ENCODE peak calls at places on chromosomes 1 and 21, in four cellular contexts. One of them, this sample, is unnamed.
A peak's percentile ranks its signal among the peaks of the same experiment; 100 is the strongest.

GRCh38 chr1:29457496-29458368 is 221.4 kb downstream of the PTPRU start:
- DNase-seq in lung: no peak
- DNase-seq in bronchial epithelial cell: no peak
- DNase-seq in activated effector memory CD4-positive, alpha-beta T cell treated with Interleukin-2 at 50 U/mL for 16 hours: no peak
- DNase-seq in this sample: no peak

GRCh38 chr1:228104526-228105251 is 1.6 kb upstream of the C1orf35 start:
- DNase-seq in activated effector memory CD4-positive, alpha-beta T cell treated with Interleukin-2 at 50 U/mL for 16 hours: no peak
- DNase-seq in lung: no peak
- DNase-seq in bronchial epithelial cell: no peak
- DNase-seq in this sample: peak; percentile 31

GRCh38 chr1:89987170-89987819 is 7.6 kb upstream of the ZNF326 start:
- DNase-seq in lung: peak; percentile 44
- DNase-seq in activated effector memory CD4-positive, alpha-beta T cell treated with Interleukin-2 at 50 U/mL for 16 hours: no peak
- DNase-seq in bronchial epithelial cell: peak; percentile 76
- DNase-seq in this sample: no peak

GRCh38 chr1:54253480-54253879 is 53.5 kb downstream of the MRPL37 start:
- DNase-seq in activated effector memory CD4-positive, alpha-beta T cell treated with Interleukin-2 at 50 U/mL for 16 hours: no peak
- DNase-seq in bronchial epithelial cell: peak; percentile 86
- DNase-seq in lung: no peak
- DNase-seq in this sample: no peak

GRCh38 chr1:160371346-160371631 is 4.4 kb downstream of the NHLH1 start:
- DNase-seq in activated effector memory CD4-positive, alpha-beta T cell treated with Interleukin-2 at 50 U/mL for 16 hours: no peak
- DNase-seq in bronchial epithelial cell: no peak
- DNase-seq in lung: no peak
- DNase-seq in this sample: no peak

GRCh38 chr1:36322786-36323635 is 434 bp downstream of the EVA1B start:
- DNase-seq in activated effector memory CD4-positive, alpha-beta T cell treated with Interleukin-2 at 50 U/mL for 16 hours: peak; percentile 8
- DNase-seq in lung: peak; percentile 38
- DNase-seq in bronchial epithelial cell: no peak
- DNase-seq in this sample: peak; percentile 61

GRCh38 chr1:15214507-15214906 is 32.5 kb upstream of the FHAD1 start:
- DNase-seq in bronchial epithelial cell: no peak
- DNase-seq in activated effector memory CD4-positive, alpha-beta T cell treated with Interleukin-2 at 50 U/mL for 16 hours: no peak
- DNase-seq in lung: no peak
- DNase-seq in this sample: no peak

GRCh38 chr1:65147424-65148177 is 402 bp upstream of the AK4 start:
- DNase-seq in bronchial epithelial cell: peak; percentile 42
- DNase-seq in activated effector memory CD4-positive, alpha-beta T cell treated with Interleukin-2 at 50 U/mL for 16 hours: no peak
- DNase-seq in lung: no peak
- DNase-seq in this sample: peak; percentile 74

GRCh38 chr1:15088146-15089025 is 65.2 kb upstream of the TMEM51 start:
- DNase-seq in activated effector memory CD4-positive, alpha-beta T cell treated with Interleukin-2 at 50 U/mL for 16 hours: no peak
- DNase-seq in bronchial epithelial cell: no peak
- DNase-seq in lung: no peak
- DNase-seq in this sample: no peak

GRCh38 chr1:52139817-52140540 is 1.9 kb upstream of the ZFYVE9 start:
- DNase-seq in activated effector memory CD4-positive, alpha-beta T cell treated with Interleukin-2 at 50 U/mL for 16 hours: no peak
- DNase-seq in lung: no peak
- DNase-seq in bronchial epithelial cell: peak; percentile 98
- DNase-seq in this sample: no peak

GRCh38 chr1:234600418-234601216 is 9.4 kb downstream of the IRF2BP2 start:
- DNase-seq in bronchial epithelial cell: no peak
- DNase-seq in lung: no peak
- DNase-seq in activated effector memory CD4-positive, alpha-beta T cell treated with Interleukin-2 at 50 U/mL for 16 hours: no peak
- DNase-seq in this sample: peak; percentile 63

GRCh38 chr1:167249702-167250101 is 29.0 kb downstream of the POU2F1 start:
- DNase-seq in activated effector memory CD4-positive, alpha-beta T cell treated with Interleukin-2 at 50 U/mL for 16 hours: no peak
- DNase-seq in bronchial epithelial cell: no peak
- DNase-seq in lung: no peak
- DNase-seq in this sample: no peak

GRCh38 chr1:25030674-25031589 is 100.9 kb upstream of the RUNX3 start:
- DNase-seq in activated effector memory CD4-positive, alpha-beta T cell treated with Interleukin-2 at 50 U/mL for 16 hours: peak; percentile 61
- DNase-seq in lung: no peak
- DNase-seq in bronchial epithelial cell: peak; percentile 73
- DNase-seq in this sample: no peak

GRCh38 chr1:83692524-83693336 is 306.2 kb downstream of the TTLL7 start:
- DNase-seq in lung: no peak
- DNase-seq in bronchial epithelial cell: peak; percentile 43
- DNase-seq in activated effector memory CD4-positive, alpha-beta T cell treated with Interleukin-2 at 50 U/mL for 16 hours: no peak
- DNase-seq in this sample: no peak

GRCh38 chr1:220274122-220274855 is 2.0 kb upstream of the RAB3GAP2 start:
- DNase-seq in bronchial epithelial cell: peak; percentile 13
- DNase-seq in activated effector memory CD4-positive, alpha-beta T cell treated with Interleukin-2 at 50 U/mL for 16 hours: no peak
- DNase-seq in lung: no peak
- DNase-seq in this sample: no peak

GRCh38 chr1:1157426-1157913 is 16.2 kb upstream of the TTLL10 start:
- DNase-seq in bronchial epithelial cell: peak; percentile 83
- DNase-seq in activated effector memory CD4-positive, alpha-beta T cell treated with Interleukin-2 at 50 U/mL for 16 hours: peak; percentile 52
- DNase-seq in lung: peak; percentile 91
- DNase-seq in this sample: peak; percentile 95

GRCh38 chr1:240030236-240030635 is 61.4 kb upstream of the FMN2 start:
- DNase-seq in lung: no peak
- DNase-seq in activated effector memory CD4-positive, alpha-beta T cell treated with Interleukin-2 at 50 U/mL for 16 hours: no peak
- DNase-seq in bronchial epithelial cell: no peak
- DNase-seq in this sample: no peak

GRCh38 chr1:11654571-11655262 is at the start of gene FBXO44:
- DNase-seq in lung: peak; percentile 45
- DNase-seq in activated effector memory CD4-positive, alpha-beta T cell treated with Interleukin-2 at 50 U/mL for 16 hours: peak; percentile 61
- DNase-seq in bronchial epithelial cell: peak; percentile 31
- DNase-seq in this sample: peak; percentile 79

GRCh38 chr1:117757668-117758067 is 151.8 kb downstream of the TENT5C start:
- DNase-seq in bronchial epithelial cell: peak; percentile 9
- DNase-seq in lung: no peak
- DNase-seq in activated effector memory CD4-positive, alpha-beta T cell treated with Interleukin-2 at 50 U/mL for 16 hours: no peak
- DNase-seq in this sample: no peak

GRCh38 chr21:37658994-37659458 is 257.2 kb downstream of the KCNJ6 start:
- DNase-seq in bronchial epithelial cell: peak; percentile 95
- DNase-seq in lung: no peak
- DNase-seq in activated effector memory CD4-positive, alpha-beta T cell treated with Interleukin-2 at 50 U/mL for 16 hours: no peak
- DNase-seq in this sample: no peak

GRCh38 chr1:156661932-156662587 is 15.1 kb downstream of the NES start:
- DNase-seq in lung: no peak
- DNase-seq in bronchial epithelial cell: no peak
- DNase-seq in activated effector memory CD4-positive, alpha-beta T cell treated with Interleukin-2 at 50 U/mL for 16 hours: no peak
- DNase-seq in this sample: no peak

GRCh38 chr1:116020668-116021272 is 44.5 kb downstream of the SLC22A15 start:
- DNase-seq in activated effector memory CD4-positive, alpha-beta T cell treated with Interleukin-2 at 50 U/mL for 16 hours: no peak
- DNase-seq in lung: peak; percentile 34
- DNase-seq in bronchial epithelial cell: peak; percentile 64
- DNase-seq in this sample: peak; percentile 35

GRCh38 chr1:119310301-119310700 is 58.3 kb upstream of the HAO2 start:
- DNase-seq in activated effector memory CD4-positive, alpha-beta T cell treated with Interleukin-2 at 50 U/mL for 16 hours: no peak
- DNase-seq in bronchial epithelial cell: no peak
- DNase-seq in lung: no peak
- DNase-seq in this sample: no peak

GRCh38 chr1:40635763-40636500 is 29.6 kb downstream of the RIMS3 start:
- DNase-seq in bronchial epithelial cell: no peak
- DNase-seq in lung: no peak
- DNase-seq in activated effector memory CD4-positive, alpha-beta T cell treated with Interleukin-2 at 50 U/mL for 16 hours: no peak
- DNase-seq in this sample: no peak

GRCh38 chr1:205805082-205805711 is 7.8 kb downstream of the SLC41A1 start:
- DNase-seq in lung: no peak
- DNase-seq in activated effector memory CD4-positive, alpha-beta T cell treated with Interleukin-2 at 50 U/mL for 16 hours: no peak
- DNase-seq in bronchial epithelial cell: peak; percentile 60
- DNase-seq in this sample: no peak

GRCh38 chr21:44618504-44618903 is 6.6 kb downstream of the KRTAP10-8 start:
- DNase-seq in bronchial epithelial cell: no peak
- DNase-seq in lung: no peak
- DNase-seq in activated effector memory CD4-positive, alpha-beta T cell treated with Interleukin-2 at 50 U/mL for 16 hours: no peak
- DNase-seq in this sample: no peak

GRCh38 chr1:17588048-17588781 is 48.7 kb downstream of the ARHGEF10L start:
- DNase-seq in lung: no peak
- DNase-seq in bronchial epithelial cell: peak; percentile 16
- DNase-seq in activated effector memory CD4-positive, alpha-beta T cell treated with Interleukin-2 at 50 U/mL for 16 hours: no peak
- DNase-seq in this sample: peak; percentile 91

GRCh38 chr1:51962486-51963356 is 27.8 kb downstream of the RAB3B start:
- DNase-seq in activated effector memory CD4-positive, alpha-beta T cell treated with Interleukin-2 at 50 U/mL for 16 hours: no peak
- DNase-seq in lung: no peak
- DNase-seq in bronchial epithelial cell: no peak
- DNase-seq in this sample: no peak

GRCh38 chr1:37474697-37475379 is 458 bp downstream of the ZC3H12A start:
- DNase-seq in activated effector memory CD4-positive, alpha-beta T cell treated with Interleukin-2 at 50 U/mL for 16 hours: no peak
- DNase-seq in bronchial epithelial cell: no peak
- DNase-seq in lung: no peak
- DNase-seq in this sample: no peak

GRCh38 chr1:29682171-29682917 is 446.0 kb downstream of the PTPRU start:
- DNase-seq in lung: peak; percentile 25
- DNase-seq in bronchial epithelial cell: no peak
- DNase-seq in activated effector memory CD4-positive, alpha-beta T cell treated with Interleukin-2 at 50 U/mL for 16 hours: no peak
- DNase-seq in this sample: no peak

GRCh38 chr1:6614019-6614952 is 755 bp downstream of the PHF13 start:
- DNase-seq in lung: peak; percentile 53
- DNase-seq in bronchial epithelial cell: no peak
- DNase-seq in activated effector memory CD4-positive, alpha-beta T cell treated with Interleukin-2 at 50 U/mL for 16 hours: peak; percentile 42
- DNase-seq in this sample: peak; percentile 84

GRCh38 chr1:118692143-118692542 is 296.0 kb downstream of the TBX15 start:
- DNase-seq in bronchial epithelial cell: no peak
- DNase-seq in lung: no peak
- DNase-seq in activated effector memory CD4-positive, alpha-beta T cell treated with Interleukin-2 at 50 U/mL for 16 hours: no peak
- DNase-seq in this sample: no peak

GRCh38 chr21:44780140-44780508 is 21.5 kb downstream of the UBE2G2 start:
- DNase-seq in activated effector memory CD4-positive, alpha-beta T cell treated with Interleukin-2 at 50 U/mL for 16 hours: no peak
- DNase-seq in bronchial epithelial cell: no peak
- DNase-seq in lung: no peak
- DNase-seq in this sample: no peak

GRCh38 chr21:45146801-45147200 is 72.4 kb downstream of the ADARB1 start:
- DNase-seq in activated effector memory CD4-positive, alpha-beta T cell treated with Interleukin-2 at 50 U/mL for 16 hours: no peak
- DNase-seq in bronchial epithelial cell: no peak
- DNase-seq in lung: no peak
- DNase-seq in this sample: no peak

GRCh38 chr1:21337931-21338567 is 47.8 kb upstream of the ECE1 start:
- DNase-seq in lung: peak; percentile 83
- DNase-seq in bronchial epithelial cell: no peak
- DNase-seq in activated effector memory CD4-positive, alpha-beta T cell treated with Interleukin-2 at 50 U/mL for 16 hours: no peak
- DNase-seq in this sample: peak; percentile 66